ENCODE peak calls at places on chromosome 2, in four cellular contexts. One of them, this sample, is unnamed.

GRCh38 chr2:135688978-135689377 is 52.7 kb upstream of the UBXN4 start:
- DNase-seq in central memory CD4-positive, alpha-beta T cell: no peak
- DNase-seq in WERI-Rb-1: no peak
- DNase-seq in renal cortical epithelial cell: no peak
- DNase-seq in this sample: no peak

GRCh38 chr2:197782121-197782520 is 3.0 kb downstream of the BOLL start:
- DNase-seq in renal cortical epithelial cell: no peak
- DNase-seq in central memory CD4-positive, alpha-beta T cell: no peak
- DNase-seq in WERI-Rb-1: no peak
- DNase-seq in this sample: no peak

GRCh38 chr2:86622409-86622877 is 1.2 kb downstream of the RNF103 start:
- DNase-seq in renal cortical epithelial cell: peak; percentile 19
- DNase-seq in WERI-Rb-1: no peak
- DNase-seq in central memory CD4-positive, alpha-beta T cell: peak; percentile 9
- DNase-seq in this sample: no peak

GRCh38 chr2:643334-643733 is 33.9 kb downstream of the TMEM18 start:
- DNase-seq in central memory CD4-positive, alpha-beta T cell: no peak
- DNase-seq in WERI-Rb-1: no peak
- DNase-seq in renal cortical epithelial cell: no peak
- DNase-seq in this sample: no peak

GRCh38 chr2:121825003-121825950 is 69.8 kb downstream of the TSN start:
- DNase-seq in renal cortical epithelial cell: no peak
- DNase-seq in WERI-Rb-1: no peak
- DNase-seq in central memory CD4-positive, alpha-beta T cell: no peak
- DNase-seq in this sample: no peak

GRCh38 chr2:239289545-239289944 is 111.3 kb downstream of the HDAC4 start:
- DNase-seq in central memory CD4-positive, alpha-beta T cell: peak; percentile 36
- DNase-seq in renal cortical epithelial cell: no peak
- DNase-seq in WERI-Rb-1: no peak
- DNase-seq in this sample: no peak

GRCh38 chr2:239822146-239822945 is 202.8 kb downstream of the NDUFA10 start:
- DNase-seq in central memory CD4-positive, alpha-beta T cell: no peak
- DNase-seq in WERI-Rb-1: no peak
- DNase-seq in renal cortical epithelial cell: no peak
- DNase-seq in this sample: no peak

GRCh38 chr2:130372833-130373807 is 17.3 kb downstream of the PTPN18 start:
- DNase-seq in WERI-Rb-1: peak; percentile 16
- DNase-seq in central memory CD4-positive, alpha-beta T cell: no peak
- DNase-seq in renal cortical epithelial cell: no peak
- DNase-seq in this sample: no peak

GRCh38 chr2:231187736-231188505 is 10.5 kb upstream of the ARMC9 start:
- DNase-seq in renal cortical epithelial cell: no peak
- DNase-seq in WERI-Rb-1: no peak
- DNase-seq in central memory CD4-positive, alpha-beta T cell: no peak
- DNase-seq in this sample: no peak

GRCh38 chr2:45843136-45843535 is 191.7 kb downstream of the PRKCE start:
- DNase-seq in central memory CD4-positive, alpha-beta T cell: no peak
- DNase-seq in renal cortical epithelial cell: no peak
- DNase-seq in WERI-Rb-1: no peak
- DNase-seq in this sample: no peak

GRCh38 chr2:217491271-217491670 is 511.5 kb downstream of the TNS1 start:
- DNase-seq in central memory CD4-positive, alpha-beta T cell: no peak
- DNase-seq in renal cortical epithelial cell: no peak
- DNase-seq in WERI-Rb-1: no peak
- DNase-seq in this sample: no peak

GRCh38 chr2:209960676-209961630 is 41.5 kb upstream of the RPE start:
- DNase-seq in central memory CD4-positive, alpha-beta T cell: peak; percentile 4
- DNase-seq in WERI-Rb-1: peak; percentile 54
- DNase-seq in renal cortical epithelial cell: peak; percentile 49
- DNase-seq in this sample: no peak

GRCh38 chr2:228657807-228658402 is 476.4 kb upstream of the SPHKAP start:
- DNase-seq in renal cortical epithelial cell: peak; percentile 56
- DNase-seq in WERI-Rb-1: no peak
- DNase-seq in central memory CD4-positive, alpha-beta T cell: no peak
- DNase-seq in this sample: no peak

GRCh38 chr2:187689372-187689771 is 135.1 kb upstream of the TFPI start:
- DNase-seq in renal cortical epithelial cell: peak; percentile 65
- DNase-seq in WERI-Rb-1: no peak
- DNase-seq in central memory CD4-positive, alpha-beta T cell: no peak
- DNase-seq in this sample: no peak

GRCh38 chr2:147451131-147451530 is 393.7 kb upstream of the ACVR2A start:
- DNase-seq in renal cortical epithelial cell: no peak
- DNase-seq in central memory CD4-positive, alpha-beta T cell: no peak
- DNase-seq in WERI-Rb-1: no peak
- DNase-seq in this sample: no peak

GRCh38 chr2:232219496-232219870 is 159.1 kb upstream of the ALPP start:
- DNase-seq in renal cortical epithelial cell: no peak
- DNase-seq in central memory CD4-positive, alpha-beta T cell: no peak
- DNase-seq in WERI-Rb-1: no peak
- DNase-seq in this sample: no peak

This sample was measured in occipital lobe.